ENCODE peak calls at places on chromosomes 1 and 21, in eight cellular contexts. P is astrocyte of the spinal cord; U is CD8-positive, alpha-beta T cell; L is NT2/D1; X is OCI-LY7; G is PC-3; M is body of pancreas; A is colonic mucosa. K is an unnamed sample.
A peak's percentile ranks its signal among the peaks of the same experiment; 100 is the strongest.

GRCh38 chr1:54407201-54407956 is 1.2 kb upstream of the SSBP3 start:
- DNase-seq in P (peak; percentile 94), U (peak; percentile 62), L (peak; percentile 93), X (peak; percentile 97), G (peak; percentile 90), M (peak; percentile 84), A (peak; percentile 85), K (peak; percentile 79)

GRCh38 chr1:228445867-228446584 is 29.4 kb upstream of the TRIM17 start:
- DNase-seq in P (peak; percentile 25), U (peak; percentile 25), L (no peak), X (no peak), G (no peak), M (no peak), A (no peak), K (no peak)

GRCh38 chr1:206924549-206925115 is 2.9 kb upstream of the FCMR start:
- DNase-seq in P (no peak), U (no peak), L (no peak), X (peak; percentile 28), G (no peak), M (no peak), A (no peak), K (no peak)

GRCh38 chr1:115289940-115290339 is 48.1 kb downstream of the NGF start:
- DNase-seq in P (no peak), U (no peak), L (no peak), X (no peak), G (no peak), M (no peak), A (no peak), K (no peak)

GRCh38 chr1:12204140-12204539 is 25.7 kb upstream of the VPS13D start:
- DNase-seq in P (no peak), U (peak; percentile 57), L (no peak), X (peak; percentile 35), G (no peak), M (no peak), A (no peak), K (no peak)

GRCh38 chr1:66335859-66336640 is 197.9 kb upstream of the SGIP1 start:
- DNase-seq in P (peak; percentile 70), U (peak; percentile 75), L (no peak), X (peak; percentile 93), G (no peak), M (peak; percentile 29), A (peak; percentile 50), K (peak; percentile 82)

GRCh38 chr1:30126839-30127238 is 596.5 kb downstream of the MATN1 start:
- DNase-seq in P (no peak), U (no peak), L (no peak), X (no peak), G (no peak), M (no peak), A (no peak), K (no peak)

GRCh38 chr1:156504062-156504813 is 3.7 kb upstream of the MEF2D start:
- DNase-seq in P (peak; percentile 31), U (no peak), L (no peak), X (peak; percentile 84), G (peak; percentile 20), M (no peak), A (no peak), K (no peak)

GRCh38 chr1:150567341-150567716 is 12.1 kb downstream of the MCL1 start:
- DNase-seq in P (no peak), U (peak; percentile 48), L (no peak), X (peak; percentile 64), G (no peak), M (no peak), A (no peak), K (no peak)

GRCh38 chr1:150567717-150568561 is 11.5 kb downstream of the MCL1 start:
- DNase-seq in P (peak; percentile 99), U (peak; percentile 43), L (peak; percentile 97), X (peak; percentile 78), G (peak; percentile 93), M (peak; percentile 97), A (peak; percentile 83), K (peak; percentile 89)

GRCh38 chr1:150568567-150568966 is 10.8 kb downstream of the MCL1 start:
- DNase-seq in P (no peak), U (peak; percentile 14), L (no peak), X (peak; percentile 52), G (no peak), M (no peak), A (no peak), K (no peak)

GRCh38 chr1:150564051-150564991 is 15.1 kb downstream of the MCL1 start:
- DNase-seq in P (peak; percentile 37), U (peak; percentile 23), L (no peak), X (no peak), G (no peak), M (no peak), A (no peak), K (no peak)

DNA sequence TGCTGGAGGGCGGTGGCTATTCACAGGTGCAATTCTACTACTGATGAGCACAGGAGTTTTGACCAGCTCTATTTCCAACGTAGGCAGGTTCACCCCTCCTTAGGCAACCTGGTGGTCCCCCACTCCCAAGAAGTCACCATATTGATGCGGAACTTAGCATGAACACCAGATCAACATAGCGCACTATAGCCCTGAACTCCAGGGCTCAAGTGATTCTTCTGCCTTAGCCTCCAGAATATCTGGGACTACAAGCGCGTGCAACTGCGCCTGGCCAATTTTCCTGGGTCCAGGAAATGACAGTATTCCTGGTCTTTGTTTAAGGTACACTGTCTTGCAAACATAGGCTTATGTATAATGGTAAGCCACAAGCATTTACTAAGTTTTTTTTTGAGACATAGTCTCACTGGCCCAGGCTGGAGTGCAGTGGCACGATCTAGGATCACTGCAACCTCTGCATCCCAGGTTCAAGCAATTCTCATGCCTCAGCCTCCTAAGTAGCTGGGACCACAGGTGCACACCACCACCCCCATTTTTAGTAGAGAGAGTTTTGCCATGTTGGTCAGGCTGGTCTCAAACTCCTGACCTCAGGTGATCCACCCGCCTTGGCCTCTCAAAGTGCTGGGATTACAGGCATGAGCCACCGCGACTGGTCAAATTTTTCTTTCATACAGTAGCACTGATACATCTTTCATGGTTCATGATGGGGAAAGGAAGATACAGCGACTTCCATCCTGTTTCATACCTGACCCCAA is 12.6 kb downstream of the MCL1 start:
- DNase-seq in P (no peak), U (peak; percentile 6), L (no peak), X (no peak), G (no peak), M (no peak), A (no peak), K (no peak)
- H3K4me3 ChIP-seq in P (no peak overlapping the region), U (peak overlapping the region; percentile 59), L (no peak overlapping the region), X (peak overlapping the region; percentile 57), G (no peak overlapping the region), M (no peak overlapping the region), A (no peak overlapping the region), K (peak overlapping the region; percentile 51)

DNA sequence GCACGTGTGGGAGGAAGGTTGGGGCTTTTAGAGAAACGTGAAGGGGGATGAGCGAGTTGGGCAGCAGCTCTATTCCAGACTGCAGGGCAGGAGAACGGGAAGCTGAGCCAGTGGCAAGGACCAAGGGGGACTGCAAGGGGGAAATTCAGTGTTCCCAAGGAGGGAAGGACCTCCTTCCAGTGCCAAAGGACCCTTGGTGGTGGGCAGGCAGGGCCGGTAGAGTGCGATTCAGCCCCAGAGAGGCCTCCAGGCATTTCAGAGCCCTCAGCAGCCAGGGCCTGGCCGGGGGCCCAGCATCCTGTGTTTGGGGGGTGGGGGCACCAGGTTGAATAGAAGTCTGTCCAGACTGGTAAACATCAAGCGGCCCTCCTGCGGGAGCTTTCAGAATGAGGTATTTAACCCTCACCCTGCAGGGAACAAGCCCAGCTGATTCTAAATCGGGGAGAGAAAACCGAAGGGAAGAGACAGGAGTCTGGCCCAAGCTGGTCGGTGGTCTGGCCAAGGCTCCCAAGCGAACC is 2.3 kb downstream of the COL9A2 start:
- DNase-seq in P (no peak), U (no peak), L (no peak), X (no peak), G (no peak), M (no peak), A (no peak), K (no peak)
- H3K4me3 ChIP-seq in P (peak overlapping the region; percentile 4), U (peak overlapping the region; percentile 84), L (peak overlapping the region; percentile 82), X (peak overlapping the region; percentile 56), G (no peak overlapping the region), M (no peak overlapping the region), A (no peak overlapping the region), K (peak overlapping the region; percentile 47)

GRCh38 chr1:41384579-41384978 is 23.3 kb downstream of the FOXO6 start:
- DNase-seq in P (no peak), U (no peak), L (no peak), X (no peak), G (no peak), M (no peak), A (no peak), K (no peak)

GRCh38 chr1:41381691-41382530 is 20.7 kb downstream of the FOXO6 start:
- DNase-seq in P (no peak), U (peak; percentile 61), L (no peak), X (no peak), G (peak; percentile 72), M (peak; percentile 56), A (peak; percentile 43), K (no peak)

GRCh38 chr1:41380979-41381690 is 19.9 kb downstream of the FOXO6 start:
- DNase-seq in P (no peak), U (peak; percentile 32), L (no peak), X (no peak), G (no peak), M (peak; percentile 77), A (peak; percentile 38), K (no peak)

GRCh38 chr1:41383094-41383852 is 22.0 kb downstream of the FOXO6 start:
- DNase-seq in P (peak; percentile 24), U (peak; percentile 40), L (no peak), X (no peak), G (peak; percentile 73), M (peak; percentile 11), A (no peak), K (no peak)

GRCh38 chr1:41382531-41383090 is 21.4 kb downstream of the FOXO6 start:
- DNase-seq in P (no peak), U (no peak), L (no peak), X (no peak), G (peak; percentile 53), M (peak; percentile 59), A (peak; percentile 57), K (no peak)
- H3K4me3 ChIP-seq in P (peak overlapping the region; percentile 29), U (peak overlapping the region; percentile 37), L (peak overlapping the region; percentile 69), X (no peak overlapping the region), G (peak overlapping the region; percentile 78), M (no peak overlapping the region), A (peak overlapping the region; percentile 35), K (peak overlapping the region; percentile 55)

GRCh38 chr21:16838330-16838729 is 674.5 kb upstream of the CXADR start:
- DNase-seq in P (peak; percentile 23), U (no peak), L (no peak), X (no peak), G (no peak), M (no peak), A (no peak), K (no peak)

GRCh38 chr21:16841917-16842316 is 670.9 kb upstream of the CXADR start:
- DNase-seq in P (no peak), U (no peak), L (no peak), X (no peak), G (no peak), M (no peak), A (no peak), K (no peak)

GRCh38 chr21:16840549-16840948 is 672.3 kb upstream of the CXADR start:
- DNase-seq in P (no peak), U (no peak), L (no peak), X (no peak), G (no peak), M (no peak), A (no peak), K (no peak)

GRCh38 chr21:16837319-16837718 is 675.5 kb upstream of the CXADR start:
- DNase-seq in P (peak; percentile 33), U (no peak), L (no peak), X (no peak), G (no peak), M (no peak), A (no peak), K (no peak)

DNA sequence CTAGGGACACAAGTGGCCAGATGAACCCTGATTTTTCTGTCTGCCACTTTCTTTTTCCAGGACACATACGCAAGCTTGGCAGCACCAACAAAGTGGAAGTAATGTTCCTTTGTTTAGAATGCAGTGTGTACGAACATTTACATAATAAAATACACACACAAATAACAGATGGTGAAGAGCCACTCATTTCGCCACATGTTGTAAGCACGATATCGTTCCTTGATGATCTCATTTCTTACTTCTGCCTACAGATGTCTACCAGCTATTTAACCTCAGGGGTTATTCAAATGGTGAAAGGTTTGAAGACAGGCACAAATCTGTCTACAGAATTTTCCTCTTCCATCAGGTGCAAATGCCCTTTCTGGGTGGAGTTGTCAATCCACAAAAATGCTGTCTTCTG is 670.1 kb upstream of the CXADR start:
- DNase-seq in P (peak; percentile 4), U (no peak), L (no peak), X (no peak), G (no peak), M (no peak), A (no peak), K (no peak)
- H3K4me3 ChIP-seq in P (no peak overlapping the region), U (no peak overlapping the region), L (no peak overlapping the region), X (no peak overlapping the region), G (no peak overlapping the region), M (no peak overlapping the region), A (no peak overlapping the region), K (no peak overlapping the region)